ENCODE peak calls at places on chromosomes 13 and 19, in four cellular contexts. One of them, this sample, is unnamed.

GRCh38 chr19:57671124-57671895 is 2.6 kb downstream of the ZSCAN4 start:
- DNase-seq in suprapubic skin: no peak
- DNase-seq in uterus: no peak
- DNase-seq in PC-9: no peak
- DNase-seq in this sample: no peak

GRCh38 chr13:108667205-108667604 is 37.8 kb downstream of the MYO16 start:
- DNase-seq in uterus: no peak
- DNase-seq in PC-9: no peak
- DNase-seq in suprapubic skin: no peak
- DNase-seq in this sample: no peak

GRCh38 chr19:30890033-30890432 is 459.2 kb downstream of the TSHZ3 start:
- DNase-seq in PC-9: no peak
- DNase-seq in uterus: no peak
- DNase-seq in suprapubic skin: no peak
- DNase-seq in this sample: no peak

GRCh38 chr13:109254271-109254670 is 532.1 kb downstream of the IRS2 start:
- DNase-seq in PC-9: no peak
- DNase-seq in suprapubic skin: no peak
- DNase-seq in uterus: no peak
- DNase-seq in this sample: no peak

GRCh38 chr13:105991622-105992254 is 543.7 kb downstream of the EFNB2 start:
- DNase-seq in uterus: no peak
- DNase-seq in suprapubic skin: no peak
- DNase-seq in PC-9: peak
- DNase-seq in this sample: peak

GRCh38 chr19:4369109-4369887 is 25.9 kb downstream of the MPND start:
- DNase-seq in PC-9: peak
- DNase-seq in uterus: no peak
- DNase-seq in suprapubic skin: no peak
- DNase-seq in this sample: no peak

GRCh38 chr19:38993271-38993670 is 17.7 kb upstream of the FBXO17 start:
- DNase-seq in uterus: no peak
- DNase-seq in suprapubic skin: no peak
- DNase-seq in PC-9: no peak
- DNase-seq in this sample: peak

GRCh38 chr13:47611664-47612288 is 389.3 kb downstream of the SUCLA2 start:
- DNase-seq in suprapubic skin: no peak
- DNase-seq in uterus: no peak
- DNase-seq in PC-9: no peak
- DNase-seq in this sample: no peak

GRCh38 chr19:29505034-29505824 is 20.6 kb upstream of the VSTM2B start:
- DNase-seq in suprapubic skin: no peak
- DNase-seq in uterus: no peak
- DNase-seq in PC-9: no peak
- DNase-seq in this sample: no peak

GRCh38 chr13:73715114-73715909 is 418.9 kb downstream of the KLF12 start:
- DNase-seq in PC-9: peak
- DNase-seq in uterus: no peak
- DNase-seq in suprapubic skin: no peak
- DNase-seq in this sample: no peak

GRCh38 chr13:99330942-99331341 is 23.7 kb upstream of the GPR183 start:
- DNase-seq in uterus: no peak
- DNase-seq in PC-9: no peak
- DNase-seq in suprapubic skin: no peak
- DNase-seq in this sample: no peak

GRCh38 chr13:106496072-106496997 is 39.1 kb downstream of the EFNB2 start:
- DNase-seq in PC-9: no peak
- DNase-seq in uterus: peak
- DNase-seq in suprapubic skin: no peak
- DNase-seq in this sample: no peak

GRCh38 chr13:97344250-97345175 is 89.5 kb upstream of the RAP2A start:
- DNase-seq in suprapubic skin: no peak
- DNase-seq in PC-9: peak
- DNase-seq in uterus: peak
- DNase-seq in this sample: no peak

GRCh38 chr13:48542581-48543341 is 9.9 kb upstream of the RCBTB2 start:
- DNase-seq in PC-9: no peak
- DNase-seq in uterus: peak
- DNase-seq in suprapubic skin: no peak
- DNase-seq in this sample: no peak

GRCh38 chr19:27774827-27775226 is 1438.1 kb downstream of the UQCRFS1 start:
- DNase-seq in uterus: no peak
- DNase-seq in PC-9: no peak
- DNase-seq in suprapubic skin: no peak
- DNase-seq in this sample: no peak

GRCh38 chr19:45972081-45972943 is 1.4 kb downstream of the NOVA2 start:
- DNase-seq in suprapubic skin: no peak
- DNase-seq in PC-9: no peak
- DNase-seq in uterus: no peak
- DNase-seq in this sample: no peak

GRCh38 chr13:28327761-28328607 is 166.9 kb downstream of the FLT1 start:
- DNase-seq in PC-9: no peak
- DNase-seq in suprapubic skin: no peak
- DNase-seq in uterus: no peak
- DNase-seq in this sample: no peak

GRCh38 chr13:80235131-80235530 is 105.8 kb downstream of the SPRY2 start:
- DNase-seq in suprapubic skin: no peak
- DNase-seq in PC-9: no peak
- DNase-seq in uterus: no peak
- DNase-seq in this sample: no peak

GRCh38 chr13:101556676-101557121 is 104.2 kb downstream of the ITGBL1 start:
- DNase-seq in suprapubic skin: no peak
- DNase-seq in uterus: no peak
- DNase-seq in PC-9: no peak
- DNase-seq in this sample: no peak

GRCh38 chr13:100493418-100493817 is 95.2 kb downstream of the GGACT start:
- DNase-seq in uterus: no peak
- DNase-seq in suprapubic skin: no peak
- DNase-seq in PC-9: no peak
- DNase-seq in this sample: no peak

GRCh38 chr19:30711296-30711695 is 339.1 kb downstream of the ZNF536 start:
- DNase-seq in PC-9: no peak
- DNase-seq in suprapubic skin: no peak
- DNase-seq in uterus: no peak
- DNase-seq in this sample: no peak

GRCh38 chr19:1825909-1826556 is 14.0 kb upstream of the ATP8B3 start:
- DNase-seq in uterus: peak
- DNase-seq in suprapubic skin: peak
- DNase-seq in PC-9: peak
- DNase-seq in this sample: no peak

GRCh38 chr19:55494172-55494761 is 6.0 kb downstream of the SSC5D start:
- DNase-seq in suprapubic skin: no peak
- DNase-seq in PC-9: no peak
- DNase-seq in uterus: peak
- DNase-seq in this sample: no peak

GRCh38 chr19:3694361-3695123 is 5.7 kb downstream of the PIP5K1C start:
- DNase-seq in suprapubic skin: no peak
- DNase-seq in PC-9: no peak
- DNase-seq in uterus: no peak
- DNase-seq in this sample: no peak

GRCh38 chr19:23698711-23699520 is 11.9 kb upstream of the ZNF675 start:
- DNase-seq in uterus: no peak
- DNase-seq in PC-9: no peak
- DNase-seq in suprapubic skin: no peak
- DNase-seq in this sample: no peak
- H3K27ac ChIP-seq in uterus: no peak
- H3K27ac ChIP-seq in PC-9: no peak
- H3K27ac ChIP-seq in suprapubic skin: peak
- H3K27ac ChIP-seq in this sample: peak

GRCh38 chr19:10644351-10645007 is 9.7 kb upstream of the ILF3 start:
- DNase-seq in uterus: peak
- DNase-seq in PC-9: peak
- DNase-seq in suprapubic skin: peak
- DNase-seq in this sample: no peak
- H3K27ac ChIP-seq in uterus: peak
- H3K27ac ChIP-seq in PC-9: no peak
- H3K27ac ChIP-seq in suprapubic skin: peak
- H3K27ac ChIP-seq in this sample: peak

GRCh38 chr19:50030225-50030624 is 4.4 kb downstream of the ZNF473 start:
- DNase-seq in suprapubic skin: no peak
- DNase-seq in uterus: no peak
- DNase-seq in PC-9: no peak
- DNase-seq in this sample: no peak

GRCh38 chr19:50024719-50025021 is 502 bp downstream of the VRK3 start:
- DNase-seq in uterus: no peak
- DNase-seq in PC-9: no peak
- DNase-seq in suprapubic skin: no peak
- DNase-seq in this sample: no peak

GRCh38 chr19:50025794-50026549 is at the start of gene ZNF473:
- DNase-seq in PC-9: peak
- DNase-seq in suprapubic skin: peak
- DNase-seq in uterus: peak
- DNase-seq in this sample: peak

GRCh38 chr19:50025022-50025793 is at the start of gene VRK3:
- DNase-seq in suprapubic skin: peak
- DNase-seq in uterus: peak
- DNase-seq in PC-9: peak
- DNase-seq in this sample: peak

DNA sequence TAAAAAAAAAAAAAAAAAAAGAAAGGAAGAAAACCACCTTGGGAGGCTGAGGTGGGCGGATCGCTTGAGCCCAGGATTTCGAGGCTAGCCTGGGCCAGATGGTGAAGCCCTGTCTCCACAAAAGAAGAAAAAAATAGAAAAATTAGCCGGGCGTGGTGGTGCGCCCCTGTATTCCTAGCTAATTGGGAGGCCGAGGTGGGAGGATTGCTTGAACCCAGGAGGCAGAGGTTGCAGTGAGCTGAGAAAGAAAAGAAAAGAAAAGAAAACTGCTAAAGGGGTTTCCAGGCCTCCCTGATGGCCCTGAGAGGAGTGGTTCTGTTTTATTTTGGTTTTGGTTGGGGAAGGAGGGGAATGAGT is 723 bp downstream of the ZNF473 start:
- DNase-seq in PC-9: no peak
- DNase-seq in suprapubic skin: no peak
- DNase-seq in uterus: no peak
- DNase-seq in this sample: no peak
- H3K27ac ChIP-seq in PC-9: no peak
- H3K27ac ChIP-seq in suprapubic skin: no peak
- H3K27ac ChIP-seq in uterus: no peak
- H3K27ac ChIP-seq in this sample: no peak

DNA sequence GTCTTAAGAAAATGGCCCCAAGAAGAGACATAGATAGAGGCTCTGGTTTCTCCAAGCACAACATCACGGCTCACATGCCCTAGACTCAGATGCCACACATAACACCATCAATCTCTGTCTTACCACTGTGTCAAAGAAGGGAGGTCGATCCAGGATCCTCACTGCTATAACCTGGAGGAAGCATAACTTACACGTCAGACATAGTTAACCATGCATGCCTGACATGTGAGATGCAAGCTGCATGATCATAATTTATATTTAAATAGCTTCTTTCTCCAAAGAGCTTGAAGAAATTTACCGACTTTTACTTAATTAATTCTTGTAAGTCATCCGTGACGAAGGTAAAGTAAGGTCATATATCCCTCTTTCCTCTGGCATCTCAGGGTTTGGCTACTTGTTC is 205.8 kb downstream of the LHFPL6 start:
- DNase-seq in PC-9: no peak
- DNase-seq in suprapubic skin: no peak
- DNase-seq in uterus: no peak
- DNase-seq in this sample: no peak
- H3K27ac ChIP-seq in PC-9: no peak
- H3K27ac ChIP-seq in suprapubic skin: no peak
- H3K27ac ChIP-seq in uterus: peak
- H3K27ac ChIP-seq in this sample: no peak

This sample was measured in epithelial cell of prostate.